ENCODE peak calls at places on chromosomes 5 and 9, in four cellular contexts. One of them, this sample, is unnamed.

GRCh38 chr5:162324356-162324755 is 256.8 kb downstream of the GABRG2 start:
- DNase-seq in HepG2: no peak
- DNase-seq in K562: no peak
- DNase-seq in SK-N-SH: no peak
- DNase-seq in this sample: no peak

GRCh38 chr5:69374911-69375446 is 5.4 kb downstream of the RAD17 start:
- DNase-seq in HepG2: no peak
- DNase-seq in K562: no peak
- DNase-seq in SK-N-SH: no peak
- DNase-seq in this sample: no peak

GRCh38 chr9:130944510-130945058 is 5.5 kb upstream of the FIBCD1 start:
- DNase-seq in HepG2: no peak
- DNase-seq in K562: peak; percentile 32
- DNase-seq in SK-N-SH: no peak
- DNase-seq in this sample: no peak

GRCh38 chr5:180825768-180826525 is 23.3 kb upstream of the MGAT1 start:
- DNase-seq in HepG2: peak; percentile 86
- DNase-seq in K562: no peak
- DNase-seq in SK-N-SH: no peak
- DNase-seq in this sample: no peak

GRCh38 chr5:143564417-143564816 is 160.9 kb upstream of the NR3C1 start:
- DNase-seq in HepG2: no peak
- DNase-seq in K562: no peak
- DNase-seq in SK-N-SH: no peak
- DNase-seq in this sample: no peak

GRCh38 chr9:22210262-22210661 is 201.2 kb upstream of the CDKN2B start:
- DNase-seq in HepG2: no peak
- DNase-seq in K562: no peak
- DNase-seq in SK-N-SH: no peak
- DNase-seq in this sample: no peak

GRCh38 chr5:116037236-116037822 is 5.1 kb downstream of the ARL14EPL start:
- DNase-seq in HepG2: no peak
- DNase-seq in K562: no peak
- DNase-seq in SK-N-SH: no peak
- DNase-seq in this sample: no peak

GRCh38 chr9:8364021-8364782 is 564.6 kb upstream of the DMAC1 start:
- DNase-seq in HepG2: no peak
- DNase-seq in K562: no peak
- DNase-seq in SK-N-SH: no peak
- DNase-seq in this sample: no peak

GRCh38 chr5:143543358-143544255 is 140.1 kb upstream of the NR3C1 start:
- DNase-seq in HepG2: peak; percentile 57
- DNase-seq in K562: no peak
- DNase-seq in SK-N-SH: no peak
- DNase-seq in this sample: no peak

GRCh38 chr5:78518365-78519197 is 130.0 kb downstream of the LHFPL2 start:
- DNase-seq in HepG2: peak; percentile 97
- DNase-seq in K562: no peak
- DNase-seq in SK-N-SH: no peak
- DNase-seq in this sample: no peak

GRCh38 chr5:74994791-74995190 is 57.6 kb downstream of the GCNT4 start:
- DNase-seq in HepG2: no peak
- DNase-seq in K562: no peak
- DNase-seq in SK-N-SH: no peak
- DNase-seq in this sample: no peak

GRCh38 chr9:87187656-87188055 is 240.3 kb upstream of the GAS1 start:
- DNase-seq in HepG2: no peak
- DNase-seq in K562: no peak
- DNase-seq in SK-N-SH: no peak
- DNase-seq in this sample: no peak

GRCh38 chr5:143812085-143812705 is at the start of gene HMHB1:
- DNase-seq in HepG2: no peak
- DNase-seq in K562: no peak
- DNase-seq in SK-N-SH: no peak
- DNase-seq in this sample: no peak

GRCh38 chr5:149150457-149150856 is 9.2 kb downstream of the ABLIM3 start:
- DNase-seq in HepG2: no peak
- DNase-seq in K562: no peak
- DNase-seq in SK-N-SH: no peak
- DNase-seq in this sample: no peak

GRCh38 chr5:113031557-113031956 is 55.0 kb downstream of the DCP2 start:
- DNase-seq in HepG2: no peak
- DNase-seq in K562: no peak
- DNase-seq in SK-N-SH: no peak
- DNase-seq in this sample: no peak

GRCh38 chr5:149917073-149917676 is 27.4 kb downstream of the PDE6A start:
- DNase-seq in HepG2: no peak
- DNase-seq in K562: no peak
- DNase-seq in SK-N-SH: no peak
- DNase-seq in this sample: no peak

GRCh38 chr5:180568914-180569313 is 22.4 kb downstream of the SCGB3A1 start:
- DNase-seq in HepG2: no peak
- DNase-seq in K562: no peak
- DNase-seq in SK-N-SH: no peak
- DNase-seq in this sample: no peak

GRCh38 chr9:6034954-6035353 is 19.5 kb upstream of the RANBP6 start:
- DNase-seq in HepG2: peak; percentile 15
- DNase-seq in K562: no peak
- DNase-seq in SK-N-SH: no peak
- DNase-seq in this sample: no peak

GRCh38 chr5:143453722-143454121 is 50.2 kb upstream of the NR3C1 start:
- DNase-seq in HepG2: no peak
- DNase-seq in K562: no peak
- DNase-seq in SK-N-SH: no peak
- DNase-seq in this sample: no peak

GRCh38 chr5:34656001-34656699 is at the start of gene RAI14:
- DNase-seq in HepG2: peak; percentile 41
- DNase-seq in K562: peak; percentile 86
- DNase-seq in SK-N-SH: peak; percentile 85
- DNase-seq in this sample: peak; percentile 84

GRCh38 chr9:80085668-80086067 is 513.9 kb downstream of the TLE4 start:
- DNase-seq in HepG2: no peak
- DNase-seq in K562: no peak
- DNase-seq in SK-N-SH: no peak
- DNase-seq in this sample: no peak

GRCh38 chr5:170450041-170450660 is 53.7 kb upstream of the KCNIP1 start:
- DNase-seq in HepG2: no peak
- DNase-seq in K562: no peak
- DNase-seq in SK-N-SH: no peak
- DNase-seq in this sample: no peak

GRCh38 chr5:12876541-12877298 is 972.5 kb upstream of the CTNND2 start:
- DNase-seq in HepG2: no peak
- DNase-seq in K562: no peak
- DNase-seq in SK-N-SH: no peak
- DNase-seq in this sample: no peak

GRCh38 chr5:154117050-154117449 is 73.5 kb upstream of the GALNT10 start:
- DNase-seq in HepG2: no peak
- DNase-seq in K562: no peak
- DNase-seq in SK-N-SH: no peak
- DNase-seq in this sample: no peak

DNA sequence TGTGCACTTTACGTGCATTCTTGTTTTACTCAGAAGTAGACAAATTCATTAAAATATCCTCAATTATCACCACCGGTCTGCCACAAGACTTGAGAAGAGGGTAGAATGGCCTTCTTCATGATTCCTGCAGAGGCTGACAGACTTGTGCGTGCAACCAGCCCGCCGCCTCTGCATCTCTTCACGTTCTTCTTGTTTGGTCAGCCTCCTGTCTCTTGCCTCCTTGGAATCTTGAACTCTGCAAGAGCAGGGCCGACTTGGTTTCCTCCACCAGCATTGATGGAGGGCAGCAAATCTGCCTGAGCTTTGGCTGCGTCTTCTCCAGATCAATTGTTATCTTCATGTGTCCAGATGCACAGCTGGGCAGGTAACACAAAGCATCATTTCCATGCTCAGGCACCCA is 20.2 kb downstream of the UBE2QL1 start:
- DNase-seq in HepG2: no peak
- DNase-seq in K562: no peak
- DNase-seq in SK-N-SH: no peak
- DNase-seq in this sample: no peak
- TF ChIP-seq FOXJ3 in HepG2: no peak
- TF ChIP-seq FOXJ3 in K562: no peak
- TF ChIP-seq FOXJ3 in SK-N-SH: no peak
- TF ChIP-seq FOXJ3 in this sample: no peak

GRCh38 chr9:76949865-76950264 is 44.0 kb upstream of the PRUNE2 start:
- DNase-seq in HepG2: no peak
- DNase-seq in K562: no peak
- DNase-seq in SK-N-SH: no peak
- DNase-seq in this sample: no peak
- TF ChIP-seq FOXJ3 in HepG2: no peak
- TF ChIP-seq FOXJ3 in K562: no peak
- TF ChIP-seq FOXJ3 in SK-N-SH: no peak
- TF ChIP-seq FOXJ3 in this sample: no peak

GRCh38 chr9:14251146-14252071 is 62.5 kb downstream of the NFIB start:
- DNase-seq in HepG2: peak; percentile 50
- DNase-seq in K562: no peak
- DNase-seq in SK-N-SH: no peak
- DNase-seq in this sample: peak; percentile 27
- TF ChIP-seq FOXJ3 in HepG2: no peak
- TF ChIP-seq FOXJ3 in K562: no peak
- TF ChIP-seq FOXJ3 in SK-N-SH: no peak
- TF ChIP-seq FOXJ3 in this sample: no peak

GRCh38 chr9:124102363-124102762 is 90.8 kb downstream of the LHX2 start:
- DNase-seq in HepG2: no peak
- DNase-seq in K562: no peak
- DNase-seq in SK-N-SH: no peak
- DNase-seq in this sample: no peak
- TF ChIP-seq FOXJ3 in HepG2: no peak
- TF ChIP-seq FOXJ3 in K562: no peak
- TF ChIP-seq FOXJ3 in SK-N-SH: no peak
- TF ChIP-seq FOXJ3 in this sample: no peak

DNA sequence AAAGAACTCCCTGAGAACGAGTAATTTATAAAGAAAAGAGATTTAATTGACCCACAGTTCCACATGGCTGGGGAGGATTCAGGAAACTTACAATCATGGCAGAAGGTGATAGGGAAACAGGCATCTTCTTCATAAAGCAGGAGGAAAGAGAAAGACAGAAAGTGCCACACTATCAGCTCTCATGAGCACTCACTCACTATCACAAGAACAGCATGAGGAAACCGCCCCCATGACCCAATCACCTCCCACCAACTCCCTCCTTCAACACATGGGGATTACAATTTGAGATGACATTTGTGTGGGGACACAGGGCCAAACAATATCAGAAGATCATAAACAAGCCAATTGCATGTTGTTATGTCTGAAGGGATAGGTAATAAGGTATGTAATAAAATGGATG is 935.9 kb upstream of the COX7C start:
- DNase-seq in HepG2: no peak
- DNase-seq in K562: peak; percentile 50
- DNase-seq in SK-N-SH: no peak
- DNase-seq in this sample: no peak
- TF ChIP-seq FOXJ3 in HepG2: no peak
- TF ChIP-seq FOXJ3 in K562: no peak
- TF ChIP-seq FOXJ3 in SK-N-SH: no peak
- TF ChIP-seq FOXJ3 in this sample: no peak

GRCh38 chr9:123487944-123488343 is 131.9 kb downstream of the CRB2 start:
- DNase-seq in HepG2: no peak
- DNase-seq in K562: no peak
- DNase-seq in SK-N-SH: no peak
- DNase-seq in this sample: no peak

GRCh38 chr9:123488683-123489321 is 132.8 kb downstream of the CRB2 start:
- DNase-seq in HepG2: no peak
- DNase-seq in K562: no peak
- DNase-seq in SK-N-SH: no peak
- DNase-seq in this sample: no peak

DNA sequence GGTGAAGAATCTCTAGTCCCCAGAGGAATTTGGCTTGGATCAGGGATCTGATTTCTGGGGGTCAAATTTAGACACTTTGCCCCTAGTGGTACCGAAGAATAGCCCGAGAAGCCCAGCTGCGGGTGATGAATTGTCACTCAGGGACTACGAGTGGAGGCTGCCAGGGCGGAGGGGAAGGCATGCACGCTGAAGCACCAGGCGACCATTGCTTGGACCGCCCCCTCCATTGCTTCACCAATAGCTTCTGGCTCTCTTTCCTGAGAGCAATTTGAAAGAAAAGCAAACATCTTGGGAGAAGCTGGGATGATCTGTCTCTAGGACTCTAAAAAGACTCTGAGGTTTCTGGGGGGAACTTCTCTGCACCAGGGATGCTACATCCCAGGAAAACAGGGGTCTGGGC is 137.6 kb downstream of the CRB2 start:
- DNase-seq in HepG2: no peak
- DNase-seq in K562: no peak
- DNase-seq in SK-N-SH: no peak
- DNase-seq in this sample: no peak
- TF ChIP-seq FOXJ3 in HepG2: no peak
- TF ChIP-seq FOXJ3 in K562: no peak
- TF ChIP-seq FOXJ3 in SK-N-SH: no peak
- TF ChIP-seq FOXJ3 in this sample: no peak

GRCh38 chr9:110351009-110351467 is 13.4 kb upstream of the TXNDC8 start:
- DNase-seq in HepG2: no peak
- DNase-seq in K562: peak; percentile 27
- DNase-seq in SK-N-SH: no peak
- DNase-seq in this sample: no peak
- TF ChIP-seq FOXJ3 in HepG2: no peak
- TF ChIP-seq FOXJ3 in K562: no peak
- TF ChIP-seq FOXJ3 in SK-N-SH: no peak
- TF ChIP-seq FOXJ3 in this sample: no peak

GRCh38 chr9:68717554-68718453 is 12.8 kb downstream of the PIP5K1B start:
- DNase-seq in HepG2: no peak
- DNase-seq in K562: no peak
- DNase-seq in SK-N-SH: no peak
- DNase-seq in this sample: no peak
- TF ChIP-seq FOXJ3 in HepG2: no peak
- TF ChIP-seq FOXJ3 in K562: no peak
- TF ChIP-seq FOXJ3 in SK-N-SH: no peak
- TF ChIP-seq FOXJ3 in this sample: no peak

GRCh38 chr5:68037541-68037940 is 178.0 kb upstream of the PIK3R1 start:
- DNase-seq in HepG2: no peak
- DNase-seq in K562: no peak
- DNase-seq in SK-N-SH: no peak
- DNase-seq in this sample: no peak
- TF ChIP-seq FOXJ3 in HepG2: no peak
- TF ChIP-seq FOXJ3 in K562: no peak
- TF ChIP-seq FOXJ3 in SK-N-SH: no peak
- TF ChIP-seq FOXJ3 in this sample: no peak

GRCh38 chr5:133844836-133845235 is 123.6 kb downstream of the C5orf15 start:
- DNase-seq in HepG2: no peak
- DNase-seq in K562: no peak
- DNase-seq in SK-N-SH: no peak
- DNase-seq in this sample: no peak
- TF ChIP-seq FOXJ3 in HepG2: no peak
- TF ChIP-seq FOXJ3 in K562: no peak
- TF ChIP-seq FOXJ3 in SK-N-SH: no peak
- TF ChIP-seq FOXJ3 in this sample: no peak